ENCODE peak calls at places on chromosomes 2 and 18, in four cellular contexts. I, P, B and K are unnamed samples.

GRCh38 chr2:38123862-38124261 is 47.9 kb upstream of the CYP1B1 start:
- DNase-seq in I (no peak), P (no peak), B (no peak), K (no peak)

GRCh38 chr2:1717129-1717528 is 27.2 kb downstream of the PXDN start:
- DNase-seq in I (no peak), P (no peak), B (no peak), K (peak; percentile 16)

GRCh38 chr2:48189552-48190228 is 283.4 kb upstream of the FBXO11 start:
- DNase-seq in I (no peak), B (no peak), P (no peak), K (no peak)

GRCh38 chr2:42110287-42110973 is 58.7 kb upstream of the EML4 start:
- DNase-seq in I (peak; percentile 69), B (no peak), P (no peak), K (peak; percentile 73)

GRCh38 chr2:12341919-12342318 is 374.8 kb upstream of the TRIB2 start:
- DNase-seq in P (no peak), I (no peak), B (no peak), K (no peak)

GRCh38 chr2:227462463-227462951 is 9.4 kb upstream of the AGFG1 start:
- DNase-seq in I (no peak), P (peak; percentile 62), B (no peak), K (no peak)

GRCh38 chr18:24003903-24004640 is 10.5 kb upstream of the TTC39C start:
- DNase-seq in P (no peak), B (no peak), I (peak; percentile 80), K (peak; percentile 22)

GRCh38 chr2:73938761-73939352 is 12.2 kb downstream of the DGUOK start:
- DNase-seq in I (peak; percentile 89), P (no peak), B (no peak), K (peak; percentile 80)

GRCh38 chr2:226835420-226835795 is 446 bp upstream of the RHBDD1 start:
- DNase-seq in I (no peak), P (no peak), B (no peak), K (no peak)

GRCh38 chr18:59671533-59671932 is 25.7 kb downstream of the CCBE1 start:
- DNase-seq in I (no peak), B (no peak), P (no peak), K (no peak)

GRCh38 chr18:59049726-59050660 is 89.7 kb upstream of the SEC11C start:
- DNase-seq in I (no peak), P (no peak), B (no peak), K (no peak)

GRCh38 chr2:144459937-144460336 is 60.0 kb downstream of the ZEB2 start:
- DNase-seq in B (no peak), P (no peak), I (no peak), K (peak; percentile 89)

GRCh38 chr18:79404567-79404910 is 8.8 kb downstream of the NFATC1 start:
- DNase-seq in I (no peak), P (peak; percentile 59), B (no peak), K (peak; percentile 63)